ENCODE peak calls at places on chromosomes 1 and 21, in eight cellular contexts. H is colonic mucosa, P is esophagus muscularis mucosa, F is sigmoid colon, X is AG10803, U is GM12865, R is astrocyte, O is AG09309. Y is an unnamed sample.

GRCh38 chr1:221381858-221382623 is 359.8 kb downstream of the DUSP10 start:
- DNase-seq in U (no peak), X (peak; percentile 75), P (no peak), H (no peak), O (peak; percentile 38), F (no peak), R (peak; percentile 44), Y (no peak)

GRCh38 chr1:110542730-110543129 is 23.8 kb upstream of the KCNA10 start:
- DNase-seq in F (no peak), P (no peak), O (no peak), R (peak; percentile 26), U (peak; percentile 56), H (no peak), X (peak; percentile 33), Y (no peak)

GRCh38 chr1:43986712-43987111 is 4.7 kb upstream of the CCDC24 start:
- DNase-seq in P (no peak), U (no peak), O (no peak), H (peak; percentile 79), F (no peak), R (no peak), X (no peak), Y (no peak)

GRCh38 chr1:2635271-2636010 is 2.6 kb upstream of the MMEL1 start:
- DNase-seq in U (no peak), H (no peak), P (no peak), F (peak; percentile 44), R (no peak), X (no peak), O (no peak), Y (no peak)

GRCh38 chr1:7770620-7770938 is 517 bp upstream of the VAMP3 start:
- DNase-seq in H (no peak), R (no peak), X (no peak), P (no peak), O (no peak), F (no peak), U (no peak), Y (no peak)

GRCh38 chr1:18481190-18481920 is 625 bp downstream of the KLHDC7A start:
- DNase-seq in U (peak; percentile 62), O (no peak), P (no peak), R (no peak), F (no peak), H (no peak), X (no peak), Y (no peak)

GRCh38 chr21:42248783-42249597 is 30.1 kb downstream of the ABCG1 start:
- DNase-seq in U (peak; percentile 86), O (no peak), P (no peak), F (no peak), X (no peak), R (no peak), H (no peak), Y (no peak)

GRCh38 chr21:16342932-16343331 is 613.1 kb downstream of the USP25 start:
- DNase-seq in F (no peak), U (no peak), R (no peak), O (no peak), X (no peak), P (no peak), H (no peak), Y (no peak)

GRCh38 chr21:32096411-32096810 is 182.4 kb downstream of the MIS18A start:
- DNase-seq in P (no peak), U (peak; percentile 28), R (no peak), F (no peak), H (no peak), X (peak; percentile 11), O (no peak), Y (peak; percentile 58)

GRCh38 chr1:24201941-24202440 is 14.9 kb upstream of the IFNLR1 start:
- DNase-seq in O (peak; percentile 84), U (peak; percentile 78), F (peak; percentile 92), X (peak; percentile 91), H (peak; percentile 96), R (peak; percentile 63), P (peak; percentile 97), Y (peak; percentile 32)

GRCh38 chr1:14365226-14365994 is 233.1 kb upstream of the KAZN start:
- DNase-seq in P (no peak), H (no peak), R (no peak), O (no peak), X (no peak), U (no peak), F (no peak), Y (no peak)

GRCh38 chr1:14369526-14370213 is 228.8 kb upstream of the KAZN start:
- DNase-seq in R (no peak), H (no peak), F (no peak), O (no peak), P (no peak), U (no peak), X (peak; percentile 45), Y (no peak)

GRCh38 chr1:14367444-14367843 is 231.0 kb upstream of the KAZN start:
- DNase-seq in P (no peak), O (no peak), F (no peak), U (no peak), X (no peak), R (no peak), H (no peak), Y (no peak)

GRCh38 chr1:14363707-14364413 is 234.6 kb upstream of the KAZN start:
- DNase-seq in F (no peak), O (no peak), U (no peak), X (peak; percentile 39), H (no peak), R (no peak), P (peak; percentile 77), Y (no peak)

DNA sequence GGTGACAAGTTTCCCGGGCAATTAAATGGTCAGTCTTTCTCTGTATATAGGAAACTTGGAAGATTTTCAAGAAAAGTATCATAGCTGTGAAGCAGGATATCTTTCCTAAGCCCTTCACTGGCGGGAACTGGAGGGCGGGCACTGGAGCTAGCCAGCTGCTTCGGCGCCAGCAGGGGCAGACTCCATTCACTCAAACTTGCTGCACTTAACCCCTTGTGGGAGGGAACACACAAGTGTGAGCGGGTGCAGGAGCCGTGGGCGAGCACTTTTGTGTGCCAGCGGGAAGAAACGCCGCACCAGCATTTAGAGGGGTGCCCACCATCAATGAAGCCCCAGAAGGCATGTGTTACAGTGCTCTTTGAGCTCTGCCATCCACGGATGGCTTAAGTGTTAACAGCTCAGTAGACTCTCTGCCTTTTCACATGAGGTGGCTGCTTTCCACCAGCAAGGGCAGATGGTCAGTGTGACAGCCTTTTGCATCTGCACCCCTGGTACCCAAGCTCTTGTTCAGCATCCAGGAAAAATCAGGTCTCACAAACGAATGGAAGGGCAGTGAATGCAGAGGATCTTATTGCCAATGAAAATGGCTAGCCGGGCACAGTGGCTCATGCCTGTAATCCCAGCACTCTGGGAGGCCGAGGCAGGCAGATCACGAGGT is 232.0 kb upstream of the KAZN start:
- DNase-seq in P (no peak), F (no peak), R (peak; percentile 36), O (no peak), X (no peak), U (no peak), H (no peak), Y (no peak)
- TF ChIP-seq CTCF in P (no peak), F (no peak), R (no peak), O (peak; percentile 29), X (peak; percentile 18), U (no peak), H (no peak), Y (no peak)

DNA sequence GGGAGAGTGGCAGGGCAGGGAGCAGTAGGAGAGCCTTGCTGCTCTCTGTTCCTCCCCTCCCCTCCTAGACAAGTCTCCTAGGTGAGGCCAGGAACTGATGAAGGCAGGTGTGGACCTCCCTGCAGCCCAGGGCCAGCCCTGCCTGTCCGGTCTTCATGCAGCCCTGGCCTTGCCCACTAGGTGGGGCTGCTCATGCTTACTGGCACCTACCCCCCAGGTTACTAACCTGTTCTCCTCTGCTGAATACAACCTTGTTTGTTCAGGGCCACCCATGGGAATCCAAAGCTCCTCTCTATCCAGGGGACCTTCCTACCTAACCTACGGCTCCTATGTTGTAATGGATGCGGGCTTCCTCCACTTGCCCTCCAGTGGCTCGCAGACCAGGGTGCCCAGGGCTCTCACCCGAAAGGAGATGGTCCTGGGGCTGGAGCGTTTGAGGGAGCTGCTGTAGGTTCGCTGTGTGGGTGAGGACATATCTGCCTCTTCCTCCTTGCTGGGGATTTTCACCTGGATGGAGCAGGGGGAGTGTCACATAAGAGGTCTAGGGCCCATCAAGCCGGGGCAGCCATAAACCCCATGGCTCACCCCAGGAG is 7.9 kb upstream of the TNNT2 start:
- DNase-seq in X (peak; percentile 5), F (no peak), P (no peak), U (peak; percentile 69), H (peak; percentile 74), O (no peak), R (no peak), Y (peak; percentile 86)
- TF ChIP-seq CTCF in X (peak; percentile 65), F (peak; percentile 47), P (peak; percentile 40), U (peak; percentile 93), H (peak; percentile 86), O (peak; percentile 83), R (peak; percentile 74), Y (peak; percentile 68)

GRCh38 chr1:223721658-223722606 is 9.6 kb downstream of the CAPN2 start:
- DNase-seq in U (no peak), X (peak; percentile 66), O (no peak), F (no peak), P (no peak), R (no peak), H (no peak), Y (no peak)
- TF ChIP-seq CTCF in U (no peak), X (no peak), O (no peak), F (no peak), P (no peak), R (no peak), H (no peak), Y (no peak)

DNA sequence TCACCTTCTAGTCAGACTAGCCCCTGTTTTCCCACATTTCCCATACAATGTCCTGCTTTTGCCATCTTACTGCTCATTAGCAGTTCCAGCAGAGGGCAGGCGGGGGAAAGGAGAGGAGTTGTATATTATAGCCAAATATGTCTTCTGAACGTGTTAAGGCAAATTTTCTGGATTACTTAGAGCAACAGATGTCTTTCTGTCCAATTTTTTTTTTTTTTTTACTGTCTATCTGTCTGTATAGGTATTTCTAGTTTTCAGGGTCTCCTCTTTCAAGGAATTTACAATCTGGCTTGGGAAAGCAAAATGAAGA is 30.0 kb upstream of the DDAH1 start:
- DNase-seq in H (no peak), O (no peak), R (peak; percentile 31), X (peak; percentile 44), F (peak; percentile 66), P (no peak), U (no peak), Y (no peak)
- TF ChIP-seq CTCF in H (no peak), O (peak; percentile 23), R (no peak), X (peak; percentile 46), F (peak; percentile 36), P (peak; percentile 49), U (no peak), Y (peak; percentile 16)

GRCh38 chr1:226408285-226409184 is 642 bp upstream of the PARP1 start:
- DNase-seq in P (no peak), F (no peak), X (no peak), U (no peak), R (no peak), H (peak; percentile 31), O (no peak), Y (no peak)
- TF ChIP-seq CTCF in P (no peak), F (peak; percentile 34), X (peak; percentile 0), U (no peak), R (no peak), H (no peak), O (no peak), Y (no peak)

GRCh38 chr1:13703558-13704485 is 3.8 kb downstream of the PRDM2 start:
- DNase-seq in U (no peak), X (no peak), P (no peak), R (no peak), F (no peak), H (no peak), O (no peak), Y (no peak)
- TF ChIP-seq CTCF in U (no peak), X (peak; percentile 31), P (no peak), R (no peak), F (no peak), H (no peak), O (no peak), Y (no peak)